ENCODE peak calls at places on chromosomes 12 and 14, in ten cellular contexts. U is right lobe of liver, M is GDM1, P is HepG2, X is RCC 7860, E is transverse colon, V is HL-60, O is GM20000, R is left lung, J is A673. A is an unnamed sample.

GRCh38 chr12:13075786-13076570 is 27.5 kb downstream of the GSG1 start:
- DNase-seq in U (no peak), M (no peak), P (no peak), X (no peak), E (no peak), V (no peak), O (no peak), R (no peak), J (no peak), A (no peak)

GRCh38 chr12:46831335-46832083 is 5.7 kb upstream of the SLC38A4 start:
- DNase-seq in U (peak), M (no peak), P (no peak), X (no peak), E (peak), V (no peak), O (no peak), R (peak), J (no peak), A (no peak)

GRCh38 chr14:78425332-78425731 is 255.2 kb downstream of the NRXN3 start:
- DNase-seq in U (no peak), M (no peak), P (no peak), X (no peak), E (no peak), V (no peak), O (no peak), R (no peak), J (no peak), A (no peak)

GRCh38 chr14:20697273-20698017 is 8.9 kb downstream of the ANG start:
- DNase-seq in U (no peak), M (peak), P (peak), X (peak), E (peak), V (peak), O (peak), R (no peak), J (peak), A (peak)

GRCh38 chr14:91254456-91254855 is 10.0 kb upstream of the GPR68 start:
- DNase-seq in U (no peak), M (no peak), P (no peak), X (no peak), E (no peak), V (no peak), O (no peak), R (no peak), J (no peak), A (no peak)

GRCh38 chr12:93186131-93186530 is 191.6 kb upstream of the NUDT4 start:
- DNase-seq in U (no peak), M (no peak), P (no peak), X (no peak), E (no peak), V (peak), O (no peak), R (no peak), J (no peak), A (peak)

GRCh38 chr14:105087308-105087962 is 22.2 kb upstream of the GPR132 start:
- DNase-seq in U (peak), M (no peak), P (no peak), X (peak), E (no peak), V (no peak), O (peak), R (peak), J (peak), A (no peak)

GRCh38 chr12:107990325-107990724 is 138.8 kb upstream of the WSCD2 start:
- DNase-seq in U (peak), M (no peak), P (peak), X (no peak), E (peak), V (peak), O (peak), R (no peak), J (peak), A (peak)

GRCh38 chr14:105337966-105338365 is 23.4 kb downstream of the PACS2 start:
- DNase-seq in U (peak), M (no peak), P (no peak), X (no peak), E (no peak), V (peak), O (no peak), R (peak), J (no peak), A (no peak)

GRCh38 chr14:39467889-39468524 is 35.8 kb upstream of the FBXO33 start:
- DNase-seq in U (no peak), M (no peak), P (peak), X (no peak), E (no peak), V (peak), O (no peak), R (no peak), J (peak), A (peak)

GRCh38 chr12:75526655-75527511 is 15.5 kb upstream of the KRR1 start:
- DNase-seq in U (no peak), M (no peak), P (peak), X (peak), E (no peak), V (peak), O (peak), R (no peak), J (peak), A (peak)

GRCh38 chr14:52850520-52850919 is 59.1 kb upstream of the GNPNAT1 start:
- DNase-seq in U (no peak), M (no peak), P (peak), X (no peak), E (no peak), V (no peak), O (no peak), R (no peak), J (no peak), A (no peak)

GRCh38 chr14:103801459-103801858 is 45.9 kb downstream of the PPP1R13B start:
- DNase-seq in U (no peak), M (no peak), P (peak), X (peak), E (no peak), V (peak), O (no peak), R (no peak), J (peak), A (no peak)

GRCh38 chr12:66092559-66093269 is 37.8 kb downstream of the LLPH start:
- DNase-seq in U (no peak), M (no peak), P (no peak), X (peak), E (no peak), V (no peak), O (no peak), R (no peak), J (peak), A (no peak)

GRCh38 chr14:33642080-33642479 is 308.8 kb downstream of the EGLN3 start:
- DNase-seq in U (no peak), M (no peak), P (no peak), X (no peak), E (no peak), V (no peak), O (no peak), R (no peak), J (peak), A (no peak)

GRCh38 chr14:103422981-103423600 is 37.9 kb downstream of the MARK3 start:
- DNase-seq in U (no peak), M (no peak), P (no peak), X (peak), E (no peak), V (no peak), O (no peak), R (no peak), J (peak), A (no peak)

GRCh38 chr12:6294533-6295186 is 15.8 kb upstream of the PLEKHG6 start:
- DNase-seq in U (no peak), M (no peak), P (peak), X (no peak), E (peak), V (peak), O (no peak), R (no peak), J (no peak), A (no peak)

GRCh38 chr12:100083308-100083707 is 59.4 kb downstream of the BLTP3B start:
- DNase-seq in U (no peak), M (no peak), P (no peak), X (no peak), E (no peak), V (no peak), O (no peak), R (no peak), J (no peak), A (no peak)

GRCh38 chr12:106736051-106736957 is 38.2 kb upstream of the RIC8B start:
- DNase-seq in U (no peak), M (peak), P (peak), X (no peak), E (no peak), V (peak), O (no peak), R (no peak), J (peak), A (no peak)

GRCh38 chr12:19964549-19964948 is 403.8 kb upstream of the PDE3A start:
- DNase-seq in U (no peak), M (no peak), P (no peak), X (no peak), E (no peak), V (no peak), O (no peak), R (no peak), J (no peak), A (no peak)

GRCh38 chr12:3246253-3246652 is 169.1 kb downstream of the TSPAN9 start:
- DNase-seq in U (no peak), M (no peak), P (no peak), X (no peak), E (no peak), V (no peak), O (no peak), R (no peak), J (no peak), A (no peak)

GRCh38 chr14:60106341-60106740 is 14.6 kb downstream of the PCNX4 start:
- DNase-seq in U (no peak), M (no peak), P (no peak), X (peak), E (no peak), V (no peak), O (no peak), R (no peak), J (no peak), A (no peak)

A was measured in AML-193.